ENCODE peak calls at places on chromosomes 2 and 18, in nine cellular contexts. One of them, this sample, is unnamed.

GRCh38 chr2:47905454-47906260 is 641 bp downstream of the FBXO11 start:
- DNase-seq in HTR-8/SVneo: no peak
- DNase-seq in caudate nucleus: peak; percentile 68
- DNase-seq in cardiac fibroblast: peak; percentile 67
- DNase-seq in heart left ventricle: peak; percentile 72
- DNase-seq in HFF-Myc: no peak
- DNase-seq in activated naive CD4-positive, alpha-beta T cell: peak; percentile 46
- DNase-seq in HS-5: no peak
- DNase-seq in left lung: peak; percentile 91
- DNase-seq in this sample: no peak

GRCh38 chr2:72887032-72887835 is at the start of gene SPR:
- DNase-seq in HTR-8/SVneo: peak; percentile 74
- DNase-seq in caudate nucleus: peak; percentile 15
- DNase-seq in cardiac fibroblast: peak; percentile 67
- DNase-seq in heart left ventricle: peak; percentile 88
- DNase-seq in HFF-Myc: no peak
- DNase-seq in activated naive CD4-positive, alpha-beta T cell: no peak
- DNase-seq in HS-5: no peak
- DNase-seq in left lung: peak; percentile 94
- DNase-seq in this sample: no peak

GRCh38 chr18:10051877-10052631 is 138.2 kb downstream of the VAPA start:
- DNase-seq in HTR-8/SVneo: no peak
- DNase-seq in caudate nucleus: peak; percentile 61
- DNase-seq in cardiac fibroblast: peak; percentile 87
- DNase-seq in heart left ventricle: peak; percentile 75
- DNase-seq in HFF-Myc: peak; percentile 78
- DNase-seq in activated naive CD4-positive, alpha-beta T cell: no peak
- DNase-seq in HS-5: no peak
- DNase-seq in left lung: no peak
- DNase-seq in this sample: no peak

GRCh38 chr2:109450574-109451265 is 163.0 kb downstream of the SEPTIN10 start:
- DNase-seq in HTR-8/SVneo: no peak
- DNase-seq in caudate nucleus: no peak
- DNase-seq in cardiac fibroblast: no peak
- DNase-seq in heart left ventricle: no peak
- DNase-seq in HFF-Myc: no peak
- DNase-seq in activated naive CD4-positive, alpha-beta T cell: no peak
- DNase-seq in HS-5: no peak
- DNase-seq in left lung: no peak
- DNase-seq in this sample: no peak

GRCh38 chr18:67467188-67467587 is 49.3 kb downstream of the DSEL start:
- DNase-seq in HTR-8/SVneo: no peak
- DNase-seq in caudate nucleus: no peak
- DNase-seq in cardiac fibroblast: no peak
- DNase-seq in heart left ventricle: no peak
- DNase-seq in HFF-Myc: no peak
- DNase-seq in activated naive CD4-positive, alpha-beta T cell: no peak
- DNase-seq in HS-5: no peak
- DNase-seq in left lung: no peak
- DNase-seq in this sample: no peak

GRCh38 chr18:48656582-48656981 is 117.8 kb downstream of the CTIF start:
- DNase-seq in HTR-8/SVneo: no peak
- DNase-seq in caudate nucleus: no peak
- DNase-seq in cardiac fibroblast: no peak
- DNase-seq in heart left ventricle: no peak
- DNase-seq in HFF-Myc: no peak
- DNase-seq in activated naive CD4-positive, alpha-beta T cell: no peak
- DNase-seq in HS-5: no peak
- DNase-seq in left lung: no peak
- DNase-seq in this sample: no peak

GRCh38 chr18:77223653-77224052 is 26.0 kb upstream of the GALR1 start:
- DNase-seq in HTR-8/SVneo: peak; percentile 22
- DNase-seq in caudate nucleus: no peak
- DNase-seq in cardiac fibroblast: peak; percentile 51
- DNase-seq in heart left ventricle: no peak
- DNase-seq in HFF-Myc: no peak
- DNase-seq in activated naive CD4-positive, alpha-beta T cell: no peak
- DNase-seq in HS-5: no peak
- DNase-seq in left lung: no peak
- DNase-seq in this sample: no peak

GRCh38 chr2:191748050-191748449 is 70.1 kb downstream of the NABP1 start:
- DNase-seq in HTR-8/SVneo: no peak
- DNase-seq in caudate nucleus: no peak
- DNase-seq in cardiac fibroblast: peak; percentile 31
- DNase-seq in heart left ventricle: no peak
- DNase-seq in HFF-Myc: no peak
- DNase-seq in activated naive CD4-positive, alpha-beta T cell: no peak
- DNase-seq in HS-5: peak; percentile 60
- DNase-seq in left lung: no peak
- DNase-seq in this sample: no peak

GRCh38 chr2:216548901-216549321 is 50.3 kb downstream of the RPL37A start:
- DNase-seq in HTR-8/SVneo: no peak
- DNase-seq in caudate nucleus: no peak
- DNase-seq in cardiac fibroblast: no peak
- DNase-seq in heart left ventricle: peak; percentile 75
- DNase-seq in HFF-Myc: no peak
- DNase-seq in activated naive CD4-positive, alpha-beta T cell: no peak
- DNase-seq in HS-5: no peak
- DNase-seq in left lung: no peak
- DNase-seq in this sample: no peak